ENCODE peak calls at places on chromosome X, in five cellular contexts. One of them, this sample, is unnamed.

GRCh38 chrX:3994315-3994714 is 280.9 kb upstream of the PRKX start:
- ATAC-seq in HepG2: no peak
- ATAC-seq in GM12878: no peak
- ATAC-seq in Panc1: no peak
- ATAC-seq in GM23338: no peak
- ATAC-seq in this sample: no peak

GRCh38 chrX:54747713-54748393 is 50.2 kb downstream of the ITIH6 start:
- ATAC-seq in HepG2: no peak
- ATAC-seq in GM12878: no peak
- ATAC-seq in Panc1: no peak
- ATAC-seq in GM23338: no peak
- ATAC-seq in this sample: no peak

GRCh38 chrX:108945883-108946523 is 209.6 kb upstream of the IRS4 start:
- ATAC-seq in HepG2: no peak
- ATAC-seq in GM12878: peak
- ATAC-seq in Panc1: no peak
- ATAC-seq in GM23338: no peak
- ATAC-seq in this sample: no peak

GRCh38 chrX:72255445-72255844 is 16.6 kb upstream of the ERCC6L start:
- ATAC-seq in HepG2: no peak
- ATAC-seq in GM12878: no peak
- ATAC-seq in Panc1: no peak
- ATAC-seq in GM23338: peak
- ATAC-seq in this sample: no peak

GRCh38 chrX:23816179-23816578 is 33.2 kb downstream of the SAT1 start:
- ATAC-seq in HepG2: no peak
- ATAC-seq in GM12878: no peak
- ATAC-seq in Panc1: no peak
- ATAC-seq in GM23338: peak
- ATAC-seq in this sample: no peak

GRCh38 chrX:111041018-111041462 is 55.0 kb upstream of the PAK3 start:
- ATAC-seq in HepG2: no peak
- ATAC-seq in GM12878: peak
- ATAC-seq in Panc1: no peak
- ATAC-seq in GM23338: no peak
- ATAC-seq in this sample: no peak

GRCh38 chrX:49262603-49263002 is 1.9 kb downstream of the FOXP3 start:
- ATAC-seq in HepG2: no peak
- ATAC-seq in GM12878: no peak
- ATAC-seq in Panc1: no peak
- ATAC-seq in GM23338: no peak
- ATAC-seq in this sample: no peak

GRCh38 chrX:72347366-72347765 is 41.7 kb upstream of the CITED1 start:
- ATAC-seq in HepG2: no peak
- ATAC-seq in GM12878: no peak
- ATAC-seq in Panc1: no peak
- ATAC-seq in GM23338: no peak
- ATAC-seq in this sample: no peak

GRCh38 chrX:31320740-31321139 is 248.9 kb upstream of the FTHL17 start:
- ATAC-seq in HepG2: no peak
- ATAC-seq in GM12878: no peak
- ATAC-seq in Panc1: no peak
- ATAC-seq in GM23338: no peak
- ATAC-seq in this sample: no peak

GRCh38 chrX:153622661-153623309 is 23.8 kb upstream of the CCNQ start:
- ATAC-seq in HepG2: peak
- ATAC-seq in GM12878: no peak
- ATAC-seq in Panc1: no peak
- ATAC-seq in GM23338: no peak
- ATAC-seq in this sample: no peak

GRCh38 chrX:120299928-120300327 is 11.3 kb downstream of the TMEM255A start:
- ATAC-seq in HepG2: peak
- ATAC-seq in GM12878: no peak
- ATAC-seq in Panc1: peak
- ATAC-seq in GM23338: peak
- ATAC-seq in this sample: no peak

GRCh38 chrX:148381603-148382002 is 118.8 kb upstream of the AFF2 start:
- ATAC-seq in HepG2: no peak
- ATAC-seq in GM12878: peak
- ATAC-seq in Panc1: no peak
- ATAC-seq in GM23338: no peak
- ATAC-seq in this sample: no peak

GRCh38 chrX:29652484-29652883 is 562.9 kb upstream of the MAGEB2 start:
- ATAC-seq in HepG2: no peak
- ATAC-seq in GM12878: no peak
- ATAC-seq in Panc1: no peak
- ATAC-seq in GM23338: no peak
- ATAC-seq in this sample: no peak

GRCh38 chrX:136731798-136732197 is 48.9 kb downstream of the ARHGEF6 start:
- ATAC-seq in HepG2: no peak
- ATAC-seq in GM12878: no peak
- ATAC-seq in Panc1: no peak
- ATAC-seq in GM23338: no peak
- ATAC-seq in this sample: no peak

GRCh38 chrX:152601848-152602616 is 35.7 kb upstream of the GABRQ start:
- ATAC-seq in HepG2: no peak
- ATAC-seq in GM12878: peak
- ATAC-seq in Panc1: no peak
- ATAC-seq in GM23338: peak
- ATAC-seq in this sample: no peak

GRCh38 chrX:97751016-97751415 is 867.3 kb downstream of the RPA4 start:
- ATAC-seq in HepG2: no peak
- ATAC-seq in GM12878: no peak
- ATAC-seq in Panc1: no peak
- ATAC-seq in GM23338: no peak
- ATAC-seq in this sample: no peak

GRCh38 chrX:45621356-45622041 is 420.8 kb upstream of the DIPK2B start:
- ATAC-seq in HepG2: no peak
- ATAC-seq in GM12878: peak
- ATAC-seq in Panc1: no peak
- ATAC-seq in GM23338: no peak
- ATAC-seq in this sample: no peak
- TF ChIP-seq POLR2AphosphoS5 in HepG2: no peak
- TF ChIP-seq POLR2AphosphoS5 in GM12878: no peak
- TF ChIP-seq POLR2AphosphoS5 in Panc1: no peak
- TF ChIP-seq POLR2AphosphoS5 in GM23338: no peak
- TF ChIP-seq POLR2AphosphoS5 in this sample: no peak

GRCh38 chrX:74931214-74931613 is 6.0 kb upstream of the NEXMIF start:
- ATAC-seq in HepG2: peak
- ATAC-seq in GM12878: peak
- ATAC-seq in Panc1: no peak
- ATAC-seq in GM23338: no peak
- ATAC-seq in this sample: no peak

GRCh38 chrX:74924449-74925209 is 623 bp downstream of the NEXMIF start:
- ATAC-seq in HepG2: peak
- ATAC-seq in GM12878: peak
- ATAC-seq in Panc1: no peak
- ATAC-seq in GM23338: peak
- ATAC-seq in this sample: peak

GRCh38 chrX:74923942-74924448 is 1.3 kb downstream of the NEXMIF start:
- ATAC-seq in HepG2: no peak
- ATAC-seq in GM12878: peak
- ATAC-seq in Panc1: no peak
- ATAC-seq in GM23338: peak
- ATAC-seq in this sample: peak

GRCh38 chrX:74922922-74923321 is 2.3 kb downstream of the NEXMIF start:
- ATAC-seq in HepG2: no peak
- ATAC-seq in GM12878: peak
- ATAC-seq in Panc1: no peak
- ATAC-seq in GM23338: no peak
- ATAC-seq in this sample: no peak

DNA sequence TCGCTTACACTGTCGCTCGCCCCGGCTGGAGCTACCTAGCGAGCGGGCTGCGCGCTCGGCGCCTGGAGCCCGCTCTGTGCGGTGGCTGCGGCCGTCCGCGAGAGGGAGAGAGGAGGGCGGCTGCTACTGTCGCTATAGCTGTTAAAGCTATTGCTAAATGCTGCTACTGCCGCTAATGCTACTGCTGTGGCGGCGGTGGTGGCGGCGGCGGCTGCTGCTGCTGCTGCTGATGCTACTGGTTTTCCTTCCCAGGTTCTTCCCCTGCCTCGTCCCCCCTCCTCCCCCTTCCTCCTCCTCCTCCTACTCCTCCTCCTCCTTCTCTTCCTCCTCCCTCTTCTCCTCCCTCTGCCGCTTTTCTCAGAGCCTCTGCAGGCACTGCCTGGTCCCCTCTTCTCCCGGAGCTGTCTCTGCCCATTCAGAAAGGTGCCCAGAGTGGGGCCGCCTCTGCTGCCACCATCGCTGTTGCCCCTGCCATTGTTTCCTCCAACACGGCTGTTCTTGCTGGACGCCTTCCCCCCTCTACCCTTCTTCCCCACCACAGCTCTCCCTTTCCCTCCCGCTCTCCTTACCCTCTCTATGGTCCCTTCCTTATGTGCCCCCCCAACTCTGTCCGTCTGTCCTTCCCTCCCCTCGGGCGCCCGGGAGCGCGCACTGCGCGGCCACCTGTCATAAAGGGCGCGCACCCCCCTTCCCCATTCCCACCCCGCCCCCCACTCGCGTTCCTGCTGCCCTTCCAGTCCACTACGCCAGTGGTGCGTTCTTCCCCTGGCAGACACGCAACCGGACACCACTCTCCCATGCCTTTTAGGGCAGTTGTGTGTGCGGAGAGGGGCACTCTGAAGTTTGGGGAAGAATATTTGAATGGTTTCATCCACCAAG is at the start of gene NEXMIF:
- ATAC-seq in HepG2: peak
- ATAC-seq in GM12878: peak
- ATAC-seq in Panc1: no peak
- ATAC-seq in GM23338: peak
- ATAC-seq in this sample: peak
- H3K4me3 ChIP-seq in HepG2: peak
- H3K4me3 ChIP-seq in GM12878: peak
- H3K4me3 ChIP-seq in Panc1: no peak
- H3K4me3 ChIP-seq in GM23338: peak
- H3K4me3 ChIP-seq in this sample: peak

GRCh38 chrX:18425199-18426003 is at the start of gene CDKL5:
- ATAC-seq in HepG2: peak
- ATAC-seq in GM12878: peak
- ATAC-seq in Panc1: peak
- ATAC-seq in GM23338: peak
- ATAC-seq in this sample: peak
- TF ChIP-seq POLR2AphosphoS5 in HepG2: peak
- TF ChIP-seq POLR2AphosphoS5 in GM12878: peak
- TF ChIP-seq POLR2AphosphoS5 in Panc1: no peak
- TF ChIP-seq POLR2AphosphoS5 in GM23338: peak
- TF ChIP-seq POLR2AphosphoS5 in this sample: peak

DNA sequence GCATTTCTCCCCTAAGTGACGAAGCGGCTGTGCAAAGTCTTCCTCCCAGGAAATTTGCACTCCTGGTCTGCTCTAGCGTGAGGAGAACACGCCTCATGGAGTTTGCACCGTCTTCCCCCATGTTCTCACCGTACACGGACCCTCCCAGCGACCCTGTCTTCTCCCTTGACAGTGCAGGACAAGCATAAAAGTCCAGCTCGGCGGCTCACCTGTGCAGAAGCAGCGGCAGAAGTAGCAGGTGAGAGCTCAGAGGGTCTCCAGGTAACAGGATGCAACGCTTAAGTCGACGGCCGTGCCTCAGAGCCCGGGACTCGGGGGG is 314 bp downstream of the P2RY8 start:
- ATAC-seq in HepG2: peak
- ATAC-seq in GM12878: no peak
- ATAC-seq in Panc1: no peak
- ATAC-seq in GM23338: no peak
- ATAC-seq in this sample: no peak
- H3K4me3 ChIP-seq in HepG2: peak
- H3K4me3 ChIP-seq in GM12878: peak
- H3K4me3 ChIP-seq in Panc1: no peak
- H3K4me3 ChIP-seq in GM23338: no peak
- H3K4me3 ChIP-seq in this sample: peak

GRCh38 chrX:40140706-40141499 is 43.1 kb upstream of the BCOR start:
- ATAC-seq in HepG2: peak
- ATAC-seq in GM12878: no peak
- ATAC-seq in Panc1: peak
- ATAC-seq in GM23338: peak
- ATAC-seq in this sample: peak
- TF ChIP-seq POLR2AphosphoS5 in HepG2: no peak
- TF ChIP-seq POLR2AphosphoS5 in GM12878: no peak
- TF ChIP-seq POLR2AphosphoS5 in Panc1: no peak
- TF ChIP-seq POLR2AphosphoS5 in GM23338: no peak
- TF ChIP-seq POLR2AphosphoS5 in this sample: peak

GRCh38 chrX:40083120-40083978 is 14.4 kb downstream of the BCOR start:
- ATAC-seq in HepG2: peak
- ATAC-seq in GM12878: peak
- ATAC-seq in Panc1: peak
- ATAC-seq in GM23338: peak
- ATAC-seq in this sample: peak
- H3K4me3 ChIP-seq in HepG2: peak
- H3K4me3 ChIP-seq in GM12878: peak
- H3K4me3 ChIP-seq in Panc1: peak
- H3K4me3 ChIP-seq in GM23338: peak
- H3K4me3 ChIP-seq in this sample: peak

GRCh38 chrX:48022100-48022499 is 15.3 kb downstream of the SPACA5 start:
- ATAC-seq in HepG2: no peak
- ATAC-seq in GM12878: no peak
- ATAC-seq in Panc1: no peak
- ATAC-seq in GM23338: no peak
- ATAC-seq in this sample: no peak

GRCh38 chrX:48022740-48023139 is 16.0 kb downstream of the SPACA5 start:
- ATAC-seq in HepG2: no peak
- ATAC-seq in GM12878: no peak
- ATAC-seq in Panc1: no peak
- ATAC-seq in GM23338: no peak
- ATAC-seq in this sample: no peak

GRCh38 chrX:48025561-48025960 is 18.8 kb downstream of the SPACA5 start:
- ATAC-seq in HepG2: peak
- ATAC-seq in GM12878: peak
- ATAC-seq in Panc1: peak
- ATAC-seq in GM23338: peak
- ATAC-seq in this sample: peak

DNA sequence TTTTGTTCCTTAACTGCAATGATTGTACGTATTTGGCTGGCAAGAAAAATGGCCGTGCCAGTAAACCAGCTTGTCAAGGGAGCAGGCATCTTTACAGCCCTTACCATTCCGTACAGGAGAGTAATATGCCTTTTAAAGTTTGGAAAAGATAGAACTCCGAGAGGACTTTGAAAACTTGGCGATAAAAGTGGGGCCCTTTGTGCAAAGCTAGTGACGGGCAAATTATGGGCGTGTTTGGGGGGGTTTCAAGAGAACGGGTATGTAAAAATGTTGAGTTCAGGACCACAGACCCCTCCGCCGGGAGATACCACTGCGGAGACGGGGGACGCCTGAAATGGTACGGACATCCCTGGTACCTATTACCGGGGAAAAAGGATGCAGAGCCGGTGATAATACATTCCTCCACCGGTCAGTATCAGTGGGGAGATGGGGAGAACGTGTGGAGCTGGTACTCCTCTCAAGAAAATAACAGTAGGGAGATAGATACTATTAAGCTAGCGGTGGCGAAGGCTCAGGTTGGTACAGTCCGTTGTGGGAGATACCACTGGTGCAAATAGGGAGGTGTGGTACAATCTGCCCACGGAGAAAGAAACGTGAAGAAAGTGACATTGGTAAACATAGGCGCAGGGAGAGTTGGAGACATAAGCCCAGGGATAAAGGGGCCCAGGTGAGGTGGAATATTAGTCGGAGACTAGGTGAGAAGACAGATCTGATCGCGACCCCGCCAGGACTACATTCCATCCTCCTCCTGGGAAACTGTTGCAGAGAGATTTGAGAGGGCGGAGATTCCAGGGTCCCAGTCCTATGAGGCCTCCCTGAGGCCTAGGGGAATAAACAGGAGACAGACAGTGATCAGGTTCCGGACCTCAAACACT is 14.5 kb downstream of the SPACA5 start:
- ATAC-seq in HepG2: peak
- ATAC-seq in GM12878: peak
- ATAC-seq in Panc1: peak
- ATAC-seq in GM23338: peak
- ATAC-seq in this sample: peak
- TF ChIP-seq POLR2AphosphoS5 in HepG2: peak
- TF ChIP-seq POLR2AphosphoS5 in GM12878: no peak
- TF ChIP-seq POLR2AphosphoS5 in Panc1: no peak
- TF ChIP-seq POLR2AphosphoS5 in GM23338: no peak
- TF ChIP-seq POLR2AphosphoS5 in this sample: no peak

This sample was measured in gastroesophageal sphincter.